ENCODE peak calls at places on chromosomes 13 and 19, in four cellular contexts. L is WTC11, Q is A549, I is K562. J is an unnamed sample.
A peak's percentile ranks its signal among the peaks of the same experiment; 100 is the strongest.

GRCh38 chr13:39590466-39591036 is 12.4 kb downstream of the LHFPL6 start:
- DNase-seq in L (no peak), I (no peak), Q (no peak), J (no peak)

GRCh38 chr13:48255090-48255489 is 22.1 kb downstream of the ITM2B start:
- DNase-seq in Q (no peak), L (no peak), I (no peak), J (no peak)

GRCh38 chr19:28218728-28219127 is 994.2 kb downstream of the UQCRFS1 start:
- DNase-seq in I (no peak), Q (no peak), L (no peak), J (no peak)

GRCh38 chr19:13155472-13156284 is 5.5 kb downstream of the IER2 start:
- DNase-seq in I (peak; percentile 88), L (peak; percentile 89), Q (no peak), J (peak; percentile 69)

GRCh38 chr13:32528358-32528757 is 10.2 kb downstream of the N4BP2L2 start:
- DNase-seq in L (no peak), I (no peak), Q (no peak), J (no peak)

GRCh38 chr13:50712469-50712868 is 131.0 kb downstream of the DLEU7 start:
- DNase-seq in L (no peak), Q (no peak), I (no peak), J (no peak)

GRCh38 chr19:29757551-29757950 is 42.5 kb upstream of the C19orf12 start:
- DNase-seq in L (no peak), I (no peak), Q (no peak), J (no peak)

GRCh38 chr19:10918359-10918758 is 10.1 kb downstream of the YIPF2 start:
- DNase-seq in Q (no peak), L (no peak), I (no peak), J (no peak)

GRCh38 chr19:1267441-1268391 is 1.4 kb upstream of the CIRBP start:
- DNase-seq in L (no peak), I (peak; percentile 55), Q (no peak), J (no peak)
- TF ChIP-seq NR3C1 in L (no peak), I (no peak), Q (no peak), J (no peak)

DNA sequence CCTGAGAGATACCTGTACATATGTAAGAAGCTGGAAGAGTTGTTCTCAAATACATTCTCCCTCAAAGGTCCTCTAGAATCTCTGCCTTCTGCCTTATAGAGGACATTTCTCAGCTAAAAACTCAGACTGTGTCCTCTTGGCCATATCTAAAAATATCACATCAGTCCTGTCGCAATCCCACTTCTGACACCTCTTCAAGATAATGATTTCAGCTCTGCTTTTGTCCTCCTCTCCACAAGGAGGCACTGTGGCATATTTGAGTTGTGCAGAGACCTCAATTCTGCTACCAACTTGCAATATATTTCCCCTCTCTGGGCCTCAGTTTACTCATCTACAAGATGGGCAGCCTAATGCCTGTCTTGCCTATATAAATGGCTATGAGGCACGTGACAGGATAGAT is 16.6 kb downstream of the ADAMTS10 start:
- DNase-seq in Q (no peak), I (no peak), L (no peak), J (no peak)
- TF ChIP-seq ESRRA in Q (no peak), I (no peak), L (no peak), J (no peak)

GRCh38 chr19:38218204-38218603 is 5.8 kb downstream of the DPF1 start:
- DNase-seq in L (no peak), Q (no peak), I (no peak), J (no peak)

GRCh38 chr19:38213469-38213868 is 10.6 kb downstream of the DPF1 start:
- DNase-seq in I (no peak), L (no peak), Q (no peak), J (no peak)

GRCh38 chr19:38219221-38219620 is 4.8 kb downstream of the DPF1 start:
- DNase-seq in Q (no peak), I (no peak), L (no peak), J (no peak)

GRCh38 chr19:38213911-38214625 is 10.0 kb downstream of the DPF1 start:
- DNase-seq in L (no peak), Q (no peak), I (no peak), J (no peak)

DNA sequence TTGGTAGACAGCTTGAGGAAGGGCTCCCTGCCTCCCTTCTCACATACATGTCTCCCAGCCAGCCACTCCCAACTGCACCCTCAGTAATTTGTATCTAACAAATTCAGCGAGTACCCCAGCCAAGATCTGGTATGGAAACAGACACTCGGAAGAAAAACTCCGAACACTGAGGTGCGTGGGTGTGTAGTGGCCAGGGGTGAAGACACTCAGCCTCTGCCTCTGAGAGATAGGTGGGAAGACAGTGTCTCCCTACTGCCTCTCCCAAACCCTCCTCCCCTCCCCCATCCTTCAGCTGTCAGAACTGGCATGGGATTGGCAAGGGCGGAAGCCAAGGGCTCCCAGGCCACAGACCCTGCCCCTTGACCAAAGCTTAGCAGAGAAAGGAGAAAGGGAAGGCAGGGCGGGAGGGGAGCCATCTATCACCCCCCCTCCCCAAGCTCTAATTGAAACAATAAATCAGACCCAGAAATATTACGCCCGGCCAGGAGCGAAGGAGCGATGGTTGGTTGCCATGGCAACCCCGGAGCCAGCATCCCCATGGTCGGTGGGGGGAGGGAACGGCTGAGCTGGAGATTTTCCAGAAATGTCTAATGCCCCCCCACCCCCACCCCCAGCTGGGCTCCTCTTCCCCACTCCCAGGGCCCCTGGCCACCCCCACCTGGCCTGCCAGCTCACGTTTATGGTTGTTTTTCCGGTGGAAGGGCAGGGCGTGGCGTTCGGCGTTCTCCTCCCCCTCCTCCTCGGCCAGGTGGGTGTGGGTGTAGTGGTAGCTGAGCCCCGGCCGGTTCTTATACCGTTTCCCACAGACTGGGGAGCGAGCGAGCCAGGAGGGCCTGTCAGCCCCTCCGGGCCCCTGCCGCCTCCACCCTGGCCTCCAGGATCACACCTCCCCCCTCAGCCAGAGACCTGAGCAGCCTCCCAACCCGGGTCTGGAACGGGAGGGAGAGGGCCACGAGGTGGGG is 7.0 kb downstream of the DPF1 start:
- DNase-seq in Q (no peak), L (no peak), I (peak; percentile 33), J (no peak)
- TF ChIP-seq NR3C1 in Q (no peak), L (no peak), I (no peak), J (no peak)

GRCh38 chr13:21328836-21329477 is 130.1 kb downstream of the ZDHHC20 start:
- DNase-seq in I (no peak), L (no peak), Q (no peak), J (no peak)

GRCh38 chr13:21333186-21333585 is 125.9 kb downstream of the ZDHHC20 start:
- DNase-seq in L (no peak), Q (no peak), I (no peak), J (no peak)

GRCh38 chr13:21326155-21327030 is 132.7 kb downstream of the ZDHHC20 start:
- DNase-seq in L (peak; percentile 86), Q (no peak), I (no peak), J (no peak)

GRCh38 chr13:21328201-21328600 is 130.9 kb downstream of the ZDHHC20 start:
- DNase-seq in I (no peak), Q (no peak), L (no peak), J (no peak)

DNA sequence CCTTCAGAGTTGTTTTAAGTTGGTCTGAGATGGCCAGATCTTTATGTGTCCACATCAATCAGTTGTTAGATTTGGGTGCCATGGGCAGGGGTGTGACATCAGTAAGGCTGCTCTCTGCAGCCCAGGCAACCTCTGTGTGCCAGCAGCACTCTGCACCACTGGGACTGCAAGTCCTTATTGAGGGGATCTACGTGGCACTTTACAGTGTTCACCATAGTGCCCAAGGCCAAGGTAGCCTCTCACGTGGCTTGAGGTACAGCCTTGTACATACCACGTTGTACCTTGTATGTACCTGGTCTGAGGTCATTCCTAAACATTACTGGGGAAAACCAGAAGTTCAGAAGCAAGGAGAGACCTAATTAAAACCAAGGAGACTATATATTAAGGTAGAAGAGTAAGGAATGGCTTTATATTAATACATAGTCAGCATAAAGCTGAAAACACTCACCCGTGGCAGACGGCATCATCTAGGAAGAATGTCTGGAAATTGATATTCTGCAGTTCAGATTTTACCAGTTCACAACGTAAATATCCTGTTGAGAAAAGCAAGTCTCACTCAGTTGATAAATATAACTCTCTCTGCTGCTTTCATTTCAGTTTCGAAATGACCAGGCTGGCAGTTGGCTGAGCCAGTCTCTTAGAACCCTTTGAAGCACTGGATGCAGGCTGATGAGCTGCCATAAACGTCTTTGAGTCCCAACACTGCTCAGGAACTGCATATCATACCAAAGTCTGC is 128.8 kb downstream of the ZDHHC20 start:
- DNase-seq in I (no peak), L (no peak), Q (no peak), J (no peak)
- TF ChIP-seq ESRRA in I (no peak), L (no peak), Q (no peak), J (no peak)

GRCh38 chr19:35495107-35496064 is 5.1 kb upstream of the KRTDAP start:
- DNase-seq in L (peak; percentile 68), Q (peak; percentile 97), I (peak; percentile 78), J (peak; percentile 54)
- TF ChIP-seq NR3C1 in L (no peak), Q (no peak), I (no peak), J (no peak)

DNA sequence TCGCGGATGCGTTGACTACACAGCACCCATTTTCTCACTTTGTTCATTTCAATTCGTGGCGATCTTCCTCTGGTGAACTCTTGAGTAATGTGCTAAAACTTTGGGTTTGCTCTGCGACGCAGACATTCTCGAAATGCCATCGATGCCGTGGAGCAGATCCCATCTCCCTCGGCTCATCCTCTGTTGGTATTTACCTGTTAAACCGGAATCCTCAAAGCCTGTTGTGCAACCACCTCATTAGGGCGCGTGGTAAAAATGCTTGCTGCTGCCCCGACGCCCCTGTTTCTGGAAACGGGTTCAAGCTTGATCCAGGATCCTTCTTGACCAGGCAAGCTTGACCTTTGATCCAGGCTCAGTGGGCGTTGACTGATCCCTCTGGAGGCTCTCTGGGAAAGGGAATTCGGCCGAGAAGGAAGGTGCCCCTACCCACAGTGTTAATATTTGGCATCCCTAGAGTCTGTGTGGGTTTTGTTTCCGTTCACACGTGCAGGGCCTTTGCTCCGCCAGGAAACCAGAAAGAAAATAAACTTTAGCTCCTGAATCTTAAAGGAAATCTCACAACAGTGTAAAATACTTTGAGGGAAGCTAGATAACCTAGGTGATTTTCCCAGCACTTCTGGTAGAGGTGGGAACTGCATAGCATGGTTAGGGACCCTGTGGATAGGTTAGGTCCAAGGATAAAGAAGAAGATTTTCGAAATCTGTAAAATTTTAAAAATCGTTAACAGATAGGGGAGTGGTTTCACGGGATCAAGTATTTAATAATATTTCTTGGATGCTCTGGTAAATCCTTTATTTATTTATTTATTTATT is 1.0 kb downstream of the LSM14A start:
- DNase-seq in I (peak; percentile 46), L (peak; percentile 59), Q (peak; percentile 70), J (peak; percentile 82)
- TF ChIP-seq ESRRA in I (no peak), L (no peak), Q (no peak), J (no peak)

J was measured in HepG2.